ENCODE peak calls at places on chromosome 18, in seven cellular contexts. V, C, D, N, A, G and J are unnamed samples.

GRCh38 chr18:22166070-22166972 is 3.1 kb upstream of the GATA6 start:
- DNase-seq in A (no peak), V (peak), D (no peak), N (no peak), C (peak), G (no peak), J (no peak)

GRCh38 chr18:74351354-74351753 is 35.7 kb downstream of the C18orf63 start:
- DNase-seq in N (no peak), A (no peak), D (no peak), G (no peak), V (no peak), C (no peak), J (no peak)

GRCh38 chr18:55897101-55897500 is 309.1 kb upstream of the TCF4 start:
- DNase-seq in V (no peak), N (no peak), G (no peak), D (no peak), A (no peak), C (no peak), J (no peak)

GRCh38 chr18:32019251-32019943 is 772 bp downstream of the RNF125 start:
- DNase-seq in C (peak), G (peak), V (peak), A (peak), D (peak), N (peak), J (peak)

GRCh38 chr18:328928-329327 is 61.1 kb upstream of the THOC1 start:
- DNase-seq in D (no peak), G (no peak), V (no peak), A (no peak), C (no peak), N (no peak), J (no peak)

GRCh38 chr18:80130555-80130954 is 21.5 kb downstream of the ADNP2 start:
- DNase-seq in N (no peak), G (no peak), D (no peak), A (no peak), V (no peak), C (no peak), J (no peak)

GRCh38 chr18:59950215-59950944 is 50.6 kb downstream of the PMAIP1 start:
- DNase-seq in C (no peak), G (no peak), N (no peak), V (no peak), D (no peak), A (no peak), J (no peak)

GRCh38 chr18:32454667-32455066 is 16.0 kb downstream of the GAREM1 start:
- DNase-seq in D (no peak), G (no peak), N (no peak), A (no peak), C (no peak), V (no peak), J (no peak)

GRCh38 chr18:67845035-67845434 is 328.5 kb upstream of the DSEL start:
- DNase-seq in G (no peak), D (no peak), C (no peak), N (no peak), V (no peak), A (no peak), J (no peak)

GRCh38 chr18:59249186-59249774 is 24.0 kb downstream of the RAX start:
- DNase-seq in D (no peak), V (no peak), G (peak), C (no peak), N (no peak), A (peak), J (peak)

GRCh38 chr18:43916984-43917383 is 639.7 kb upstream of the SYT4 start:
- DNase-seq in V (no peak), G (no peak), N (no peak), D (no peak), C (no peak), A (no peak), J (no peak)

GRCh38 chr18:13930964-13931363 is 15.6 kb upstream of the MC2R start:
- DNase-seq in C (no peak), N (no peak), D (no peak), A (no peak), G (no peak), V (no peak), J (no peak)